ENCODE peak calls at places on chromosomes 6 and 20, in nine cellular contexts. O is WTC11, K is Right ventricle myocardium superior, Z is left cardiac atrium, W is T-helper 2 cell, Y is NCI-H2081, I is Calu3, P is neural crest cell, S is NCI-H524. J is an unnamed sample.
A peak's percentile ranks its signal among the peaks of the same experiment; 100 is the strongest.

GRCh38 chr6:69542494-69542893 is 254.3 kb downstream of the LMBRD1 start:
- DNase-seq in Z (no peak), O (no peak), W (no peak), I (no peak), P (no peak), S (no peak), Y (no peak), K (no peak), J (no peak)

GRCh38 chr6:149628865-149629544 is 19.5 kb downstream of the KATNA1 start:
- DNase-seq in O (no peak), Y (no peak), P (no peak), S (no peak), Z (no peak), W (no peak), I (no peak), K (no peak), J (no peak)

GRCh38 chr6:13013681-13014550 is 297.3 kb downstream of the PHACTR1 start:
- DNase-seq in I (no peak), Z (no peak), Y (no peak), S (no peak), P (peak; percentile 8), W (no peak), O (peak; percentile 45), K (peak; percentile 44), J (peak; percentile 61)

GRCh38 chr6:37077459-37078296 is 72.2 kb downstream of the FGD2 start:
- DNase-seq in P (peak; percentile 14), K (peak; percentile 91), O (peak; percentile 72), I (no peak), Y (no peak), S (no peak), Z (peak; percentile 78), W (no peak), J (peak; percentile 95)

GRCh38 chr6:53959717-53960116 is 151.5 kb upstream of the MLIP start:
- DNase-seq in I (no peak), K (no peak), S (no peak), O (no peak), Z (no peak), P (no peak), W (no peak), Y (no peak), J (no peak)

GRCh38 chr6:17714879-17715860 is 8.4 kb upstream of the NUP153 start:
- DNase-seq in O (no peak), K (no peak), P (no peak), W (no peak), Y (no peak), S (no peak), I (peak; percentile 20), Z (no peak), J (no peak)

GRCh38 chr20:21513181-21513663 is 642 bp downstream of the NKX2-2 start:
- DNase-seq in P (peak; percentile 12), S (no peak), Z (no peak), Y (no peak), K (no peak), O (peak; percentile 28), I (no peak), W (no peak), J (no peak)

GRCh38 chr20:1215386-1216170 is 10.3 kb upstream of the RAD21L1 start:
- DNase-seq in Y (no peak), P (no peak), I (no peak), W (no peak), K (no peak), S (no peak), Z (no peak), O (no peak), J (no peak)

GRCh38 chr20:8829232-8829631 is 239.7 kb upstream of the PLCB4 start:
- DNase-seq in S (no peak), Y (no peak), O (no peak), K (no peak), P (no peak), I (no peak), W (no peak), Z (no peak), J (no peak)

GRCh38 chr6:12602951-12603710 is 113.4 kb upstream of the PHACTR1 start:
- DNase-seq in I (peak; percentile 16), K (no peak), O (no peak), Y (peak; percentile 17), S (peak; percentile 59), Z (peak; percentile 37), P (no peak), W (no peak), J (peak; percentile 69)

GRCh38 chr20:34997171-34997570 is 41.5 kb downstream of the MYH7B start:
- DNase-seq in W (no peak), Z (peak; percentile 13), S (peak; percentile 32), Y (no peak), O (peak; percentile 79), K (peak; percentile 56), P (no peak), I (no peak), J (peak; percentile 83)

GRCh38 chr6:69138893-69139494 is 503.9 kb downstream of the ADGRB3 start:
- DNase-seq in O (no peak), I (peak; percentile 9), W (no peak), Y (no peak), K (no peak), S (no peak), P (no peak), Z (peak; percentile 28), J (no peak)

GRCh38 chr6:1223312-1223603 is 88.6 kb upstream of the FOXQ1 start:
- DNase-seq in P (no peak), S (no peak), Y (no peak), K (no peak), I (no peak), W (no peak), Z (no peak), O (no peak), J (no peak)

GRCh38 chr6:165049362-165049761 is 260.0 kb downstream of the C6orf118 start:
- DNase-seq in I (peak; percentile 56), K (no peak), W (no peak), P (peak; percentile 51), Z (peak; percentile 26), S (peak; percentile 65), O (peak; percentile 88), Y (peak; percentile 29), J (no peak)

GRCh38 chr6:70708448-70708847 is 40.8 kb downstream of the SMAP1 start:
- DNase-seq in Y (no peak), Z (no peak), S (no peak), K (no peak), P (no peak), I (no peak), W (no peak), O (no peak), J (no peak)

GRCh38 chr20:39216195-39216594 is 254.1 kb downstream of the DHX35 start:
- DNase-seq in K (no peak), P (no peak), S (no peak), W (no peak), Y (no peak), O (no peak), Z (no peak), I (no peak), J (no peak)

GRCh38 chr6:37060195-37060559 is 54.7 kb downstream of the FGD2 start:
- DNase-seq in I (no peak), O (no peak), S (no peak), P (no peak), Z (no peak), Y (no peak), W (no peak), K (no peak), J (no peak)

GRCh38 chr6:30260036-30260504 is 46.9 kb upstream of the TRIM26 start:
- DNase-seq in W (no peak), O (peak; percentile 21), K (no peak), S (no peak), P (no peak), Z (peak; percentile 19), Y (no peak), I (no peak), J (no peak)

GRCh38 chr6:165890404-165890735 is 227.3 kb upstream of the PDE10A start:
- DNase-seq in K (no peak), S (no peak), Y (no peak), W (no peak), O (no peak), I (no peak), P (no peak), Z (no peak), J (no peak)

GRCh38 chr20:19252670-19253120 is 40.3 kb downstream of the SLC24A3 start:
- DNase-seq in S (no peak), P (no peak), K (peak; percentile 46), I (no peak), Y (no peak), Z (no peak), O (no peak), W (no peak), J (peak; percentile 57)

GRCh38 chr20:40633123-40633850 is 55.7 kb downstream of the MAFB start:
- DNase-seq in W (no peak), P (no peak), I (no peak), K (no peak), Z (no peak), S (no peak), O (no peak), Y (no peak), J (no peak)

GRCh38 chr6:11851405-11851804 is 72.8 kb upstream of the ADTRP start:
- DNase-seq in I (no peak), K (no peak), P (no peak), W (no peak), S (no peak), O (no peak), Z (no peak), Y (no peak), J (no peak)

GRCh38 chr6:14559754-14560527 is 442.4 kb downstream of the CD83 start:
- DNase-seq in O (no peak), S (no peak), Y (no peak), Z (no peak), K (no peak), P (no peak), W (no peak), I (no peak), J (no peak)

GRCh38 chr20:55615818-55616217 is 389.5 kb downstream of the CBLN4 start:
- DNase-seq in Z (no peak), Y (no peak), I (no peak), O (no peak), S (no peak), P (no peak), K (no peak), W (no peak), J (no peak)

GRCh38 chr6:10416863-10417641 is 2.2 kb upstream of the TFAP2A start:
- DNase-seq in Z (peak; percentile 17), P (no peak), Y (no peak), O (peak; percentile 84), S (no peak), K (peak; percentile 33), W (no peak), I (peak; percentile 32), J (no peak)

GRCh38 chr6:11847515-11848244 is 69.1 kb upstream of the ADTRP start:
- DNase-seq in K (no peak), O (no peak), Y (no peak), P (no peak), Z (no peak), S (no peak), I (no peak), W (no peak), J (no peak)

J was measured in right cardiac atrium.